ENCODE peak calls at places on chromosomes 6 and 20, in five cellular contexts. D is H1, L is WTC11, H is endothelial cell of umbilical vein, W is K562. R is an unnamed sample.

GRCh38 chr6:37547564-37548061 is 47.9 kb upstream of the CCDC167 start:
- DNase-seq in D (no peak), L (no peak), H (peak; percentile 80), W (no peak), R (no peak)

GRCh38 chr6:43852350-43852864 is 82.4 kb downstream of the VEGFA start:
- DNase-seq in D (no peak), L (no peak), H (no peak), W (no peak), R (no peak)

GRCh38 chr20:11608736-11609135 is 309.0 kb upstream of the BTBD3 start:
- DNase-seq in D (no peak), L (no peak), H (no peak), W (no peak), R (no peak)

GRCh38 chr6:158337332-158337731 is 25.1 kb downstream of the TULP4 start:
- DNase-seq in D (no peak), L (no peak), H (no peak), W (no peak), R (no peak)

GRCh38 chr6:84547341-84547794 is 217.0 kb downstream of the TBX18 start:
- DNase-seq in D (no peak), L (no peak), H (no peak), W (peak; percentile 64), R (no peak)

GRCh38 chr6:122620902-122621301 is 10.7 kb downstream of the PKIB start:
- DNase-seq in D (no peak), L (no peak), H (no peak), W (no peak), R (peak; percentile 1)

GRCh38 chr6:157514659-157515496 is 133.9 kb downstream of the ZDHHC14 start:
- DNase-seq in D (no peak), L (no peak), H (peak; percentile 99), W (peak; percentile 97), R (peak; percentile 55)

GRCh38 chr6:17352302-17352701 is 41.1 kb upstream of the CAP2 start:
- DNase-seq in D (no peak), L (no peak), H (no peak), W (no peak), R (no peak)

GRCh38 chr20:51738877-51739447 is 29.2 kb downstream of the ATP9A start:
- DNase-seq in D (no peak), L (no peak), H (no peak), W (peak; percentile 11), R (peak; percentile 35)

DNA sequence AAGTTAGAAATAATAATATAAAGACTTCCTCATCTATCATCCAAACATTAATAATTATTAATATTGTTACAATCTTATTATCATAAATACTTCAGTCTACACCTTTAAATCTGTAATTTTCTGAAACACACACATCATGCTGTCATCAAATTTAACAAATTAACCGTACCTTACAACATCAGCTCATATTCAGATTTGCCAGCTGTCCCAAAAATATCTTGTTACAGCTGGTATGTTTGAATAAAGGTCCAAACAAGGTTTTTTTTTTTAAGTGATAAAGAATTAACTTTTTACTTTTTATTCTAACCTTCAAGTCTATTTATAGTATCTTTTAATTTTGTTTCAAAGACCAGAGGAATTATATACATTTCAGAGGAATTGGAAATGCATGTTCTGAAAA is 161.5 kb upstream of the BMP5 start:
- DNase-seq in D (no peak), L (no peak), H (no peak), W (no peak), R (no peak)
- TF ChIP-seq JUN in D (no peak), L (no peak), H (no peak), W (no peak), R (no peak)

GRCh38 chr6:110619275-110619908 is 143.0 kb upstream of the SLC22A16 start:
- DNase-seq in D (no peak), L (no peak), H (no peak), W (no peak), R (no peak)

GRCh38 chr6:110620065-110620464 is 143.7 kb upstream of the SLC22A16 start:
- DNase-seq in D (no peak), L (no peak), H (no peak), W (no peak), R (no peak)

GRCh38 chr6:110617057-110617456 is 140.6 kb upstream of the SLC22A16 start:
- DNase-seq in D (no peak), L (no peak), H (no peak), W (no peak), R (no peak)

GRCh38 chr6:110621061-110621460 is 144.6 kb upstream of the SLC22A16 start:
- DNase-seq in D (no peak), L (no peak), H (no peak), W (no peak), R (no peak)

GRCh38 chr6:110618591-110619267 is 142.3 kb upstream of the SLC22A16 start:
- DNase-seq in D (no peak), L (no peak), H (peak; percentile 56), W (peak; percentile 21), R (peak; percentile 29)
- TF ChIP-seq JUN in D (no peak), L (no peak), H (no peak), W (no peak), R (no peak)

GRCh38 chr6:67888886-67889681 is 746.0 kb upstream of the ADGRB3 start:
- DNase-seq in D (no peak), L (no peak), H (no peak), W (peak; percentile 97), R (no peak)
- TF ChIP-seq JUN in D (no peak), L (no peak), H (no peak), W (no peak), R (no peak)

GRCh38 chr6:129565331-129565730 is 144.6 kb downstream of the ARHGAP18 start:
- DNase-seq in D (no peak), L (no peak), H (no peak), W (no peak), R (no peak)

GRCh38 chr6:129568015-129568414 is 142.0 kb downstream of the ARHGAP18 start:
- DNase-seq in D (no peak), L (no peak), H (no peak), W (no peak), R (no peak)

DNA sequence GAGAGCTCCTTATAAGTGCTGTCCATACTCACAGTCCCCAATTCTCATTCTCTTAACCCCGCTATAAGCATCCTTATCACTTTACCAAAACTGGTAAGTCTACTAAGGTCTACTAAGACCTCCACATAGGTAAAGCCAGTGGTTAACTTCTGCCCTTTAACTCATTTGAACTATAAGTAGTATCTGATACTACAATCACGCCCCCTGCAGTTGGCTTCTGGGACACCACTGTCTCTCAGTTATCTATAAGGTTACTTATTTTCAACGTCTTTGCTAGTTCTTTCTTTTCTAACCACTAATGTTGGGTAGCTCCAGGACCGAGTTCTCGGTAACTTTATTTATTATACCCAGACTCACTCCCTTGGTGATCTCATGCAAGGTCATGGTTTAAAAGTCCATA is 142.6 kb downstream of the ARHGAP18 start:
- DNase-seq in D (peak; percentile 81), L (peak; percentile 78), H (no peak), W (peak; percentile 58), R (no peak)
- TF ChIP-seq JUN in D (no peak), L (no peak), H (no peak), W (no peak), R (no peak)

GRCh38 chr20:14477125-14477524 is 139.7 kb upstream of the FLRT3 start:
- DNase-seq in D (no peak), L (no peak), H (no peak), W (no peak), R (no peak)

GRCh38 chr20:14478126-14478525 is 140.7 kb upstream of the FLRT3 start:
- DNase-seq in D (no peak), L (no peak), H (no peak), W (no peak), R (no peak)

GRCh38 chr20:14481863-14482262 is 144.5 kb upstream of the FLRT3 start:
- DNase-seq in D (no peak), L (no peak), H (peak; percentile 44), W (no peak), R (no peak)
- TF ChIP-seq JUN in D (no peak), L (no peak), H (no peak), W (no peak), R (no peak)

DNA sequence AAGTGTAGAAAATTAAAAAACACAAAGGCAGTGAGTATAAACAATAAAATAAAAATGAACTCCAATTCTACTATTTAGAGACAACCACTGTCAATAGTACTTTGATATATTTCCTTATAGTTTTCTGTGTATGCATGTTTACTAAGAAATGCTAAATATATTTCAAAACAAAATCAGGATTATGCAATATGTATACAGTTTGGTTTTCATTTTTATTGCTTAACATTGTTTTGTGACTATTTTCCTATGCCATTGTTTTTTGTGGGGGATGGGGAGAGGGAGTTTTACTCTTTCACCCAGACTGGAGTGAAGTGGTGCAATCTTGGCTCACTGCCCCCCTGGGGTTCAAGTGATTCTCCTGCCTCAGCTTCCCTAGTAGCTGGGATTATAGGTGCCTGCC is 19.6 kb downstream of the OR2A4 start:
- DNase-seq in D (no peak), L (no peak), H (no peak), W (no peak), R (no peak)
- TF ChIP-seq JUN in D (no peak), L (no peak), H (no peak), W (no peak), R (no peak)

R was measured in A549.